ENCODE peak calls at places on chromosomes 4 and X, in nine cellular contexts. N, P, C, G, X, W, F, B and L are unnamed samples.

GRCh38 chrX:150525061-150525919 is 43.1 kb upstream of the MTM1 start:
- DNase-seq in N (no peak), P (peak), C (no peak), G (peak), X (no peak), W (no peak), F (no peak), B (no peak), L (no peak)

GRCh38 chr4:4185528-4185927 is 41.2 kb downstream of the OTOP1 start:
- DNase-seq in N (no peak), P (no peak), C (no peak), G (no peak), X (no peak), W (no peak), F (no peak), B (no peak), L (no peak)

GRCh38 chr4:148330724-148331123 is 111.5 kb downstream of the NR3C2 start:
- DNase-seq in N (no peak), P (no peak), C (peak), G (no peak), X (no peak), W (no peak), F (no peak), B (no peak), L (no peak)

GRCh38 chr4:40246547-40246900 is 49.7 kb downstream of the RHOH start:
- DNase-seq in N (no peak), P (no peak), C (no peak), G (no peak), X (no peak), W (no peak), F (no peak), B (no peak), L (no peak)

GRCh38 chr4:141134586-141134985 is 1.3 kb upstream of the RNF150 start:
- DNase-seq in N (no peak), P (no peak), C (no peak), G (no peak), X (no peak), W (no peak), F (no peak), B (no peak), L (no peak)

GRCh38 chrX:71870337-71871098 is 40.1 kb upstream of the NHSL2 start:
- DNase-seq in N (no peak), P (no peak), C (no peak), G (no peak), X (no peak), W (no peak), F (no peak), B (no peak), L (no peak)

GRCh38 chr4:186700746-186701145 is 22.9 kb downstream of the FAT1 start:
- DNase-seq in N (no peak), P (peak), C (peak), G (no peak), X (no peak), W (peak), F (peak), B (peak), L (no peak)

GRCh38 chrX:18871161-18871880 is 112.6 kb downstream of the PHKA2 start:
- DNase-seq in N (no peak), P (no peak), C (no peak), G (no peak), X (no peak), W (no peak), F (no peak), B (no peak), L (no peak)

GRCh38 chr4:150789864-150790263 is 207.9 kb downstream of the MAB21L2 start:
- DNase-seq in N (no peak), P (no peak), C (no peak), G (no peak), X (no peak), W (no peak), F (no peak), B (no peak), L (no peak)

GRCh38 chr4:143711543-143712159 is 11.2 kb upstream of the FREM3 start:
- DNase-seq in N (no peak), P (no peak), C (no peak), G (no peak), X (no peak), W (no peak), F (no peak), B (no peak), L (no peak)

GRCh38 chrX:152637649-152638442 is at the start of gene GABRQ:
- DNase-seq in N (peak), P (no peak), C (no peak), G (peak), X (peak), W (no peak), F (no peak), B (no peak), L (no peak)

GRCh38 chrX:136200466-136200865 is 50.7 kb downstream of the MAP7D3 start:
- DNase-seq in N (no peak), P (no peak), C (no peak), G (no peak), X (no peak), W (no peak), F (no peak), B (peak), L (no peak)

GRCh38 chr4:58553031-58553430 is 1442.8 kb upstream of the IGFBP7 start:
- DNase-seq in N (no peak), P (no peak), C (no peak), G (no peak), X (no peak), W (no peak), F (no peak), B (no peak), L (no peak)

GRCh38 chrX:124395145-124395858 is 48.9 kb downstream of the SH2D1A start:
- DNase-seq in N (no peak), P (no peak), C (no peak), G (no peak), X (no peak), W (no peak), F (no peak), B (no peak), L (no peak)

GRCh38 chr4:182766851-182767250 is 150.3 kb downstream of the DCTD start:
- DNase-seq in N (no peak), P (no peak), C (no peak), G (no peak), X (no peak), W (no peak), F (no peak), B (no peak), L (no peak)

GRCh38 chr4:1376841-1377605 is 29.2 kb downstream of the NKX1-1 start:
- DNase-seq in N (no peak), P (peak), C (no peak), G (no peak), X (no peak), W (no peak), F (peak), B (no peak), L (peak)

GRCh38 chr4:15142201-15142600 is 139.9 kb downstream of the CPEB2 start:
- DNase-seq in N (no peak), P (no peak), C (no peak), G (no peak), X (no peak), W (no peak), F (no peak), B (no peak), L (no peak)

GRCh38 chr4:41750624-41751324 is 2.2 kb upstream of the PHOX2B start:
- DNase-seq in N (no peak), P (no peak), C (no peak), G (no peak), X (no peak), W (no peak), F (no peak), B (no peak), L (no peak)

GRCh38 chr4:141706445-141706844 is 70.1 kb downstream of the IL15 start:
- DNase-seq in N (no peak), P (no peak), C (no peak), G (no peak), X (no peak), W (no peak), F (no peak), B (no peak), L (no peak)

GRCh38 chrX:8033175-8033574 is 106.0 kb upstream of the PNPLA4 start:
- DNase-seq in N (no peak), P (no peak), C (no peak), G (no peak), X (no peak), W (no peak), F (no peak), B (no peak), L (no peak)

GRCh38 chr4:61408163-61408562 is 208.0 kb downstream of the ADGRL3 start:
- DNase-seq in N (no peak), P (no peak), C (no peak), G (no peak), X (no peak), W (no peak), F (no peak), B (no peak), L (no peak)

GRCh38 chr4:22522706-22523501 is 7.0 kb upstream of the ADGRA3 start:
- DNase-seq in N (no peak), P (no peak), C (no peak), G (no peak), X (no peak), W (no peak), F (no peak), B (no peak), L (no peak)

GRCh38 chr4:180422989-180423766 is 1820.0 kb upstream of the TENM3 start:
- DNase-seq in N (no peak), P (no peak), C (no peak), G (no peak), X (no peak), W (no peak), F (no peak), B (no peak), L (no peak)

GRCh38 chr4:118765399-118765798 is 70.5 kb downstream of the SEC24D start:
- DNase-seq in N (peak), P (no peak), C (no peak), G (no peak), X (no peak), W (no peak), F (no peak), B (peak), L (no peak)

GRCh38 chr4:3687538-3687937 is 78.6 kb upstream of the ADRA2C start:
- DNase-seq in N (no peak), P (no peak), C (no peak), G (no peak), X (no peak), W (no peak), F (peak), B (no peak), L (peak)

GRCh38 chrX:54785901-54786300 is 12.2 kb downstream of the ITIH6 start:
- DNase-seq in N (no peak), P (no peak), C (no peak), G (no peak), X (no peak), W (no peak), F (no peak), B (no peak), L (no peak)

GRCh38 chr4:3863841-3864734 is 97.9 kb downstream of the ADRA2C start:
- DNase-seq in N (no peak), P (no peak), C (no peak), G (no peak), X (no peak), W (no peak), F (peak), B (no peak), L (peak)

GRCh38 chrX:71627588-71628404 is 9.5 kb upstream of the CXCR3 start:
- DNase-seq in N (no peak), P (no peak), C (no peak), G (no peak), X (no peak), W (no peak), F (peak), B (no peak), L (no peak)

DNA sequence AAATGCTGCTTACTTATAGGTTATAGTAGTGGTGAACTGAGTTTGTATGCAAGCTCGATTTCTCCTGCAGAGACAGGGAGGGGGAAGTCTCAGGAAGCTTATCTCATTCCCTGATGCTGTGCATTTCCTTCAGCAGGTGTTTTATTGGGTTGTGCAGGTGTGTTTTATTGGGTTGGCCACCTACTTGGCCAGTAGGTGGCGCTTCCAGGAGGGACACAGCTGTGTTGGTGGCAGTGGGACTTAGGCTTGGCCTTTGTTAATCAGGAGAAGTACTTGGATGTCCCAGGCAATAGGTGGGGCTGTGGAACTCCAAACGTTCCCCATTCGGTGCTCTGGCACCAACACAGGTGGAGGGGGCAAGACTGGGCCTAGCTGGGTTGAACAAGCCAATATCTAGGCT is 196.0 kb upstream of the DCAF8L1 start:
- DNase-seq in N (no peak), P (no peak), C (no peak), G (no peak), X (peak), W (no peak), F (no peak), B (no peak), L (no peak)
- TF ChIP-seq CTCF in N (no peak), P (no peak), C (no peak), G (no peak), X (no peak), W (no peak), F (no peak), B (peak), L (no peak)

DNA sequence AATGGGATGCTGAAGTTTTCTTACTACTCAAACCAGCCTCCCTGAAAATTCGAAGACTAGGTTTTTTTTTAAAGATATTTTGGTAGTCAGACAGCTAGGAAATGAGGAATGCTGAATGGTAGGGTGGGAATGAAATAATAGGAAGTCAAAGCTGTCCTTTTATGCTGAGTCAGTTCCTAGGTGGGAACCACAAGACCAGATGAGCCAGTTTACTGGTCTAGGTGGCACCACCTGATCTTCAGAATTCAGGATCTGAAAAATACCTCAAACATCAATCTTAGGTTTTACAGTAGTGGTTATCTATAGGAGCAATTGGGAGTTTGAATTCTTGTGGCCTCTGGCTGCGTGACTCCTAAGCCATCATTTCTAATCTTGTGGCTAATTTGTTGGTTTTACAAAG is 183.1 kb upstream of the GALNT7 start:
- DNase-seq in N (no peak), P (no peak), C (no peak), G (no peak), X (no peak), W (no peak), F (no peak), B (no peak), L (no peak)
- H3K27ac ChIP-seq in N (no peak), P (no peak), C (no peak), G (no peak), X (no peak), W (no peak), F (no peak), B (no peak), L (no peak)

GRCh38 chrX:21758488-21758887 is 572 bp upstream of the SMPX start:
- DNase-seq in N (no peak), P (no peak), C (no peak), G (no peak), X (no peak), W (no peak), F (no peak), B (no peak), L (no peak)
- TF ChIP-seq POLR2A in N (no peak), P (no peak), C (no peak), G (no peak), X (no peak), W (no peak), F (no peak), B (no peak), L (no peak)

GRCh38 chr4:13876151-13876550 is 248.6 kb upstream of the BOD1L1 start:
- DNase-seq in N (no peak), P (no peak), C (no peak), G (no peak), X (no peak), W (no peak), F (no peak), B (no peak), L (no peak)

GRCh38 chr4:13887010-13887409 is 259.5 kb upstream of the BOD1L1 start:
- DNase-seq in N (no peak), P (no peak), C (no peak), G (no peak), X (no peak), W (no peak), F (no peak), B (no peak), L (no peak)

GRCh38 chr4:13876940-13877339 is 249.4 kb upstream of the BOD1L1 start:
- DNase-seq in N (no peak), P (no peak), C (no peak), G (no peak), X (no peak), W (no peak), F (no peak), B (no peak), L (no peak)

DNA sequence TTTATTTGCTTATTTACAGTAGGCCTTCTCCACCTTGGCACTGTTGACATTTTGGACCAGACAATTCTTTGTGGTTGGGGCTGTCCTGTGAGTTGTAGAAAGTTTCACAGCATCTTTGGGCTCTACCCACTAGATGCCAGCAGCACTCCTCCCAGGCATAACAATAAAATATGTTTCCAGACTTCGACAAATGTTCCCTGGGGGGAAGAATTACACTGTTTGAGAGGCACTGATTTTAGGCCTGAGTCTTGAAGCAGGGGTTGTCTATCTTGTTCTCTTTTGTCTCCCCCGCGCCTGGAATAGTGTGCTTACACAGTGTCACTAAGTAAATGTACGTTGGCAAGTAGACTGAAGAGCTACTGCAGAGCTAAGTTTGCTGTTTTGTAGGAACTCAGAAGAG is 254.4 kb upstream of the BOD1L1 start:
- DNase-seq in N (no peak), P (no peak), C (no peak), G (no peak), X (no peak), W (no peak), F (no peak), B (no peak), L (no peak)
- TF ChIP-seq CTCF in N (no peak), P (no peak), C (no peak), G (no peak), X (no peak), W (no peak), F (no peak), B (peak), L (no peak)